ENCODE peak calls at places on chromosomes 11 and 22, in eight cellular contexts. C is NCI-H1092 treated with DMSO at 0.1 percent for 48 hours; D is M059J; Q is NCI-H345; G is aorta; T is fibroblast of villous mesenchyme; M is left lung; O is stimulated activated CD8-positive, alpha-beta memory T cell treated with anti-CD3 and anti-CD28 coated beads, Interleukin-15, amount 100 ng/mL, for 24 hours. F is an unnamed sample.

GRCh38 chr11:43632171-43632570 is 48.4 kb upstream of the HSD17B12 start:
- DNase-seq in G (no peak), O (no peak), M (no peak), D (peak), Q (no peak), C (no peak), T (no peak), F (no peak)

GRCh38 chr11:18698341-18699268 is at the start of gene TMEM86A:
- DNase-seq in Q (peak), C (peak), D (peak), M (peak), T (peak), O (peak), G (peak), F (peak)

GRCh38 chr11:26867286-26867685 is 126.6 kb upstream of the FIBIN start:
- DNase-seq in Q (no peak), G (no peak), T (peak), M (no peak), O (no peak), D (no peak), C (no peak), F (no peak)

GRCh38 chr11:1574256-1575242 is 2.5 kb upstream of the DUSP8 start:
- DNase-seq in D (peak), Q (peak), M (peak), O (no peak), T (peak), G (peak), C (peak), F (no peak)

GRCh38 chr11:32713496-32713895 is 81.0 kb downstream of the CCDC73 start:
- DNase-seq in M (no peak), Q (no peak), O (no peak), G (no peak), T (peak), C (no peak), D (peak), F (no peak)

GRCh38 chr22:35727436-35727835 is 9.8 kb downstream of the APOL5 start:
- DNase-seq in T (peak), D (no peak), C (no peak), G (no peak), M (no peak), Q (no peak), O (no peak), F (no peak)

GRCh38 chr11:88303037-88303436 is 34.5 kb downstream of the CTSC start:
- DNase-seq in M (no peak), C (no peak), G (no peak), O (no peak), Q (no peak), T (no peak), D (no peak), F (no peak)

GRCh38 chr22:49010901-49011300 is 816.8 kb downstream of the BRD1 start:
- DNase-seq in T (no peak), M (no peak), Q (no peak), G (peak), D (no peak), O (no peak), C (no peak), F (no peak)

GRCh38 chr11:26228778-26229177 is 103.2 kb upstream of the ANO3 start:
- DNase-seq in T (peak), D (no peak), G (no peak), C (no peak), M (no peak), Q (no peak), O (no peak), F (no peak)

GRCh38 chr22:45302047-45302446 is 7.7 kb upstream of the FAM118A start:
- DNase-seq in Q (peak), C (no peak), M (no peak), D (peak), O (no peak), G (no peak), T (peak), F (no peak)

GRCh38 chr22:48753752-48754517 is 1073.7 kb downstream of the BRD1 start:
- DNase-seq in T (no peak), O (no peak), D (no peak), G (no peak), C (no peak), M (no peak), Q (no peak), F (no peak)

GRCh38 chr11:36195496-36196346 is 93.5 kb downstream of the COMMD9 start:
- DNase-seq in M (no peak), T (peak), D (no peak), O (no peak), Q (peak), G (no peak), C (no peak), F (no peak)

GRCh38 chr11:72989727-72990126 is 152.4 kb downstream of the FCHSD2 start:
- DNase-seq in C (no peak), G (no peak), Q (no peak), O (no peak), M (no peak), D (no peak), T (peak), F (no peak)

GRCh38 chr22:27685971-27686370 is 115.6 kb downstream of the MN1 start:
- DNase-seq in Q (no peak), O (no peak), C (no peak), D (no peak), G (no peak), T (no peak), M (no peak), F (no peak)

GRCh38 chr11:118277312-118277711 is 13.2 kb upstream of the MPZL2 start:
- DNase-seq in Q (no peak), D (peak), G (no peak), C (no peak), T (no peak), M (no peak), O (no peak), F (no peak)

GRCh38 chr11:64549969-64550368 is 41.1 kb upstream of the SLC22A12 start:
- DNase-seq in M (no peak), C (no peak), D (no peak), G (no peak), O (no peak), T (no peak), Q (no peak), F (no peak)

F was measured in NCI-H1048.